ENCODE peak calls at places on chromosomes 7 and 10, in five cellular contexts. One of them, this sample, is unnamed. For H3K4me1, the result is how much of the 10 kb centered on the place peaks cover.

GRCh38 chr7:130960208-130960988 is 226.4 kb upstream of the KLF14 start:
- DNase-seq in RWPE2: no peak
- DNase-seq in vagina: no peak
- DNase-seq in mucosa of descending colon: no peak
- DNase-seq in lung: peak
- DNase-seq in this sample: no peak

GRCh38 chr7:10282909-10283308 is 690.8 kb upstream of the PHF14 start:
- DNase-seq in lung: no peak
- DNase-seq in vagina: no peak
- DNase-seq in RWPE2: no peak
- DNase-seq in mucosa of descending colon: no peak
- DNase-seq in this sample: no peak

GRCh38 chr7:81462672-81463071 is 307.2 kb downstream of the HGF start:
- DNase-seq in lung: no peak
- DNase-seq in vagina: no peak
- DNase-seq in RWPE2: no peak
- DNase-seq in mucosa of descending colon: no peak
- DNase-seq in this sample: no peak

GRCh38 chr7:140273417-140273816 is 96.6 kb upstream of the KDM7A start:
- DNase-seq in vagina: no peak
- DNase-seq in mucosa of descending colon: no peak
- DNase-seq in RWPE2: no peak
- DNase-seq in lung: no peak
- DNase-seq in this sample: no peak

GRCh38 chr10:3282341-3282740 is 109.8 kb upstream of the PITRM1 start:
- DNase-seq in vagina: no peak
- DNase-seq in lung: no peak
- DNase-seq in RWPE2: no peak
- DNase-seq in mucosa of descending colon: no peak
- DNase-seq in this sample: no peak

GRCh38 chr10:3785849-3786290 is 861 bp upstream of the KLF6 start:
- DNase-seq in lung: no peak
- DNase-seq in vagina: no peak
- DNase-seq in RWPE2: no peak
- DNase-seq in mucosa of descending colon: peak
- DNase-seq in this sample: peak

GRCh38 chr10:128898133-128898915 is 568.7 kb upstream of the MGMT start:
- DNase-seq in lung: peak
- DNase-seq in mucosa of descending colon: no peak
- DNase-seq in RWPE2: no peak
- DNase-seq in vagina: peak
- DNase-seq in this sample: peak

GRCh38 chr7:131505636-131506557 is 50.5 kb downstream of the PODXL start:
- DNase-seq in vagina: no peak
- DNase-seq in RWPE2: no peak
- DNase-seq in mucosa of descending colon: no peak
- DNase-seq in lung: no peak
- DNase-seq in this sample: no peak

GRCh38 chr7:93055543-93056107 is 62.2 kb downstream of the SAMD9 start:
- DNase-seq in RWPE2: no peak
- DNase-seq in vagina: no peak
- DNase-seq in lung: no peak
- DNase-seq in mucosa of descending colon: no peak
- DNase-seq in this sample: no peak

DNA sequence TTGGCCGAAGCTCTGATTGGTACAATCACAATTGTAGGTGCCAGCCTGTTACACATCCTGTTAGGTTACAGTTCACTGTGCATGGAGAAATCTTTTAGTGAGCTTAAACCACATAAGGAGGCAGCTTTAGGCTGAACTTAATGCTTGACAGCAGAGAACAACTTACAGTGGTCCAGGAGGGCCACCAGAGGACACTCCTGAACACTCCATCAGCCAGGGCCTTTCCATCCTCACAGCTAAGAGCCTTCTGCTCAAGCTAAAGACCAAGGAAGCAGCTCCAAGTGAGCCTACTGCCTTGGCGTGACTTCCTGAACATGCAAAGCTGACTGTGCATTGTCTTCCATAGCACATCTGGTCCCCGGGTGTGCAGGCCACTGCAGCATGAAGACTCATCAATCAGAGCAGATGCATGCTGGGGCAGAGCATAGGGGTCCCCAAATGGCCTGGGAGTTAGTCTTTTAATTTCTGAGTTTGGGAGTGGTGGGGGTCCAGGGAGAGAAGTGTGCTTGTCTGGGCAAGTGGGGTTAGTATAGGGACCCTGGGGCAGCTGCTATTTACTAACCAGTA is 105.0 kb downstream of the ZNF248 start:
- DNase-seq in lung: no peak
- DNase-seq in mucosa of descending colon: no peak
- DNase-seq in RWPE2: no peak
- DNase-seq in vagina: no peak
- DNase-seq in this sample: no peak
- H3K4me1 ChIP-seq in lung: under half
- H3K4me1 ChIP-seq in mucosa of descending colon: under half
- H3K4me1 ChIP-seq in RWPE2: under half
- H3K4me1 ChIP-seq in vagina: under half
- H3K4me1 ChIP-seq in this sample: under half

GRCh38 chr10:85792533-85792858 is 574.1 kb downstream of the GRID1 start:
- DNase-seq in RWPE2: no peak
- DNase-seq in lung: no peak
- DNase-seq in mucosa of descending colon: no peak
- DNase-seq in vagina: no peak
- DNase-seq in this sample: no peak

GRCh38 chr10:85790155-85790789 is 576.3 kb downstream of the GRID1 start:
- DNase-seq in RWPE2: no peak
- DNase-seq in lung: no peak
- DNase-seq in vagina: no peak
- DNase-seq in mucosa of descending colon: no peak
- DNase-seq in this sample: no peak

GRCh38 chr10:85791846-85792532 is 574.6 kb downstream of the GRID1 start:
- DNase-seq in RWPE2: no peak
- DNase-seq in mucosa of descending colon: no peak
- DNase-seq in vagina: no peak
- DNase-seq in lung: no peak
- DNase-seq in this sample: no peak

GRCh38 chr10:85795460-85795859 is 571.1 kb downstream of the GRID1 start:
- DNase-seq in vagina: no peak
- DNase-seq in RWPE2: no peak
- DNase-seq in lung: no peak
- DNase-seq in mucosa of descending colon: no peak
- DNase-seq in this sample: no peak

DNA sequence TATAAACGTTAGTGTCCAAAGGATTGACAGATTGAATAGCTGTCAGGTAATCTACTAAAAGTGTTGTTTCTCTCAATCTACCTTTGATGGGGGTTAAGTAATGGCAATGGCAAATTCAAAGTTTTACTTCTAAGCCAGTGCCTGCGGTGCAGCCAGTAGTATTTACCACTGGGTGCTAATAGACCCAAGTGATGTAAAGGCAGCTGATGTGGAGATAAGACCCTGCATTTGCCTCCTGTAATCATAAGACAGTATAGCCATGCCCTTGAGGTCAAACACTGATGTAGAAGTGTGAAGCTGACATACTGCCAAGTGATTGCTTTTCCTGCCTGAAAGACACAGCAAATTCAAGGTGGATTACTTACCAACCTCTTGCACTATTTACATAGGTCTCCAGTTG is 572.0 kb downstream of the GRID1 start:
- DNase-seq in vagina: no peak
- DNase-seq in RWPE2: no peak
- DNase-seq in mucosa of descending colon: no peak
- DNase-seq in lung: no peak
- DNase-seq in this sample: no peak
- TF ChIP-seq CTCF in vagina: no peak
- TF ChIP-seq CTCF in RWPE2: no peak
- TF ChIP-seq CTCF in mucosa of descending colon: no peak
- TF ChIP-seq CTCF in lung: no peak
- TF ChIP-seq CTCF in this sample: no peak

GRCh38 chr10:103758294-103758681 is 97.1 kb downstream of the SH3PXD2A start:
- DNase-seq in mucosa of descending colon: no peak
- DNase-seq in RWPE2: no peak
- DNase-seq in vagina: no peak
- DNase-seq in lung: no peak
- DNase-seq in this sample: no peak
- H3K4me1 ChIP-seq in mucosa of descending colon: under half
- H3K4me1 ChIP-seq in RWPE2: half or more
- H3K4me1 ChIP-seq in vagina: half or more
- H3K4me1 ChIP-seq in lung: under half
- H3K4me1 ChIP-seq in this sample: under half

DNA sequence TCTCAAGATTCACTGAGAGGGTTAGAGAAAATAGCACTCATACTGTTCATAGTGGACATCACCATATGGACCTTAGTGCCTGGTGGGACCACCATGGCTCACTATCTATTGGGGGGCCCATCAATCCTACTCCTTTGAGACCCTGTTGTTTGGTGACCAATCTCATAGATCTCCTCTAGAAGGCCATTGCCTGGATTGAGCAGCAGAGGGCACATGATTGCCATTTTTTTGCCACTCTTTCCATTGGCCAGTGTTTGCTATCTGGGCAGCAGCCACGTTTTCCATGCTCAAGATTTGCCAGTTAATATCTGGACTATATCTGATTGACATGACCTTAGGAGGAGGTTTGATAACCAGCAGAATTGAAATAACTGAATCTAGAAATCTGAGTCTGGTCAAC is 244.5 kb downstream of the ITGB1 start:
- DNase-seq in vagina: no peak
- DNase-seq in lung: no peak
- DNase-seq in RWPE2: no peak
- DNase-seq in mucosa of descending colon: no peak
- DNase-seq in this sample: no peak
- TF ChIP-seq CTCF in vagina: no peak
- TF ChIP-seq CTCF in lung: no peak
- TF ChIP-seq CTCF in RWPE2: peak
- TF ChIP-seq CTCF in mucosa of descending colon: no peak
- TF ChIP-seq CTCF in this sample: no peak

GRCh38 chr7:143514995-143515735 is 37.5 kb downstream of the TAS2R41 start:
- DNase-seq in mucosa of descending colon: no peak
- DNase-seq in RWPE2: no peak
- DNase-seq in vagina: no peak
- DNase-seq in lung: no peak
- DNase-seq in this sample: no peak
- H3K4me1 ChIP-seq in mucosa of descending colon: under half
- H3K4me1 ChIP-seq in RWPE2: under half
- H3K4me1 ChIP-seq in vagina: under half
- H3K4me1 ChIP-seq in lung: under half
- H3K4me1 ChIP-seq in this sample: under half

GRCh38 chr7:51006483-51007235 is 224.0 kb upstream of the GRB10 start:
- DNase-seq in lung: peak
- DNase-seq in mucosa of descending colon: no peak
- DNase-seq in vagina: no peak
- DNase-seq in RWPE2: no peak
- DNase-seq in this sample: no peak
- TF ChIP-seq CTCF in lung: no peak
- TF ChIP-seq CTCF in mucosa of descending colon: no peak
- TF ChIP-seq CTCF in vagina: no peak
- TF ChIP-seq CTCF in RWPE2: no peak
- TF ChIP-seq CTCF in this sample: no peak

GRCh38 chr7:134901389-134902020 is 84.8 kb upstream of the AGBL3 start:
- DNase-seq in RWPE2: no peak
- DNase-seq in mucosa of descending colon: no peak
- DNase-seq in lung: no peak
- DNase-seq in vagina: no peak
- DNase-seq in this sample: no peak
- H3K4me1 ChIP-seq in RWPE2: under half
- H3K4me1 ChIP-seq in mucosa of descending colon: under half
- H3K4me1 ChIP-seq in lung: under half
- H3K4me1 ChIP-seq in vagina: half or more
- H3K4me1 ChIP-seq in this sample: half or more

DNA sequence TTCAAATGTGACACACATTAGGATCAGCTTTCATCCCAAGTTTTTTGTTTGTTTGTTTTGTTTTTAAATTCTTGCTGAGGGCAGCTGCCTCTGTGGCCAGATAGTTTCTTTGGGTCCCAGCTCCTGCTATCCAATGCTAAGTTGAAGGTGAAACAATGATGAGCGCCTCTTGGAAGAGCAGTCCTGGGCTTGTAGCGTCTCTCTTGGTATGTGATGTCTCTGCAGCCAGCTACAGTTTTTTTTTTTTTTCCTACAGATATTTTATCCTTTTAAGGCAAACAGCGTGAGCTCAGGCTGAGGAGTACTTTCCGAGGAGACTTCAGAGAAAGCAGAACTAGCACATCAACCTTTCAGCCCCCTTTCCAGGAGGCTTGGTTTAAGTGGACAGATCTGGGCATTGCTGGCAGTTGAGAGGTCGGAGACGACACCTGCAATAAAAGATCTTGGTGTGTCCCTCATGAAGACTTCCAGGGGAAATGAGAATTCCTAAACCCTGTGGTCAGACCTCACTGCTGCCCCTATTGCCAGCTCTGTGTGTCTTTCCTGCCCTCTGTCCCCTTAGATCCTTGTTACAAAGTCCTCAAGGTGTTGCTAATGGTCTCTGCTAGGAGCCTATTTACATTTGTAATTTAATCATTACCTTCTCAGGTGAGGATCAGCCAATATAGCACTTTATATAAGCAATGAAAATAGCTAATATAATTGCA is 9.1 kb downstream of the PRKG1 start:
- DNase-seq in RWPE2: no peak
- DNase-seq in mucosa of descending colon: no peak
- DNase-seq in lung: no peak
- DNase-seq in vagina: no peak
- DNase-seq in this sample: no peak
- TF ChIP-seq CTCF in RWPE2: no peak
- TF ChIP-seq CTCF in mucosa of descending colon: no peak
- TF ChIP-seq CTCF in lung: no peak
- TF ChIP-seq CTCF in vagina: no peak
- TF ChIP-seq CTCF in this sample: no peak

This sample was measured in thyroid gland.